ENCODE peak calls at places on chromosomes 13 and 19, in ten cellular contexts. H is fibroblast of lung; F is iris pigment epithelial cell; U is stimulated activated naive B cell treated with anti-CD40 and anti-IgM and Interleukin-4, amounts not matched to agents 10 μg/mL and 1 μg/mL and 100 μg/mL, for 72 hours; Q is stomach; C is endodermal cell; E is kidney glomerular epithelial cell; J is T follicular helper cell; Z is NCI-H1417; S is mammary epithelial cell. R is an unnamed sample.

GRCh38 chr13:109271991-109272454 is 514.4 kb downstream of the IRS2 start:
- DNase-seq in J (no peak), Z (no peak), S (peak; percentile 72), C (peak; percentile 64), U (no peak), E (peak; percentile 3), Q (no peak), F (peak; percentile 59), H (peak; percentile 29), R (no peak)

GRCh38 chr13:35699805-35700204 is 223.3 kb upstream of the MAB21L1 start:
- DNase-seq in Z (no peak), E (no peak), Q (no peak), F (peak; percentile 23), H (peak; percentile 40), J (no peak), U (no peak), S (no peak), C (no peak), R (no peak)

GRCh38 chr13:110576736-110577476 is 15.4 kb upstream of the RAB20 start:
- DNase-seq in H (no peak), J (no peak), E (peak; percentile 16), S (peak; percentile 19), F (no peak), Q (peak; percentile 67), Z (no peak), C (peak; percentile 12), U (no peak), R (no peak)

GRCh38 chr19:1244693-1245451 is 3.3 kb downstream of the ATP5F1D start:
- DNase-seq in S (no peak), H (no peak), U (no peak), Q (peak; percentile 88), J (no peak), Z (no peak), F (no peak), E (no peak), C (no peak), R (no peak)

GRCh38 chr13:27306364-27306763 is 35.7 kb downstream of the RASL11A start:
- DNase-seq in Z (peak; percentile 5), E (no peak), U (no peak), J (no peak), Q (no peak), C (no peak), F (no peak), H (no peak), S (no peak), R (peak; percentile 1)

GRCh38 chr13:28531195-28531955 is 36.4 kb upstream of the FLT1 start:
- DNase-seq in Q (peak; percentile 27), F (no peak), Z (peak; percentile 15), E (peak; percentile 21), J (no peak), C (peak; percentile 88), S (no peak), U (no peak), H (peak; percentile 17), R (peak; percentile 24)

GRCh38 chr19:662207-662961 is 630 bp downstream of the RNF126 start:
- DNase-seq in Q (peak; percentile 68), H (no peak), S (peak; percentile 50), F (peak; percentile 35), U (peak; percentile 53), E (peak; percentile 36), J (peak; percentile 64), Z (peak; percentile 58), C (peak; percentile 74), R (peak; percentile 78)

GRCh38 chr19:5001547-5002131 is 32.7 kb downstream of the KDM4B start:
- DNase-seq in Q (no peak), E (peak; percentile 3), F (peak; percentile 73), H (peak; percentile 63), U (no peak), C (peak; percentile 81), J (no peak), S (peak; percentile 25), Z (no peak), R (peak; percentile 48)